ENCODE peak calls at places on chromosomes 4 and X, in four cellular contexts. One of them, this sample, is unnamed.

GRCh38 chrX:20205927-20206708 is 60.6 kb downstream of the RPS6KA3 start:
- DNase-seq in GM12878: no peak
- DNase-seq in K562: no peak
- DNase-seq in HepG2: no peak
- DNase-seq in this sample: no peak

GRCh38 chr4:119284876-119285611 is 36.9 kb downstream of the FABP2 start:
- DNase-seq in HepG2: no peak
- DNase-seq in K562: no peak
- DNase-seq in GM12878: no peak
- DNase-seq in this sample: no peak

GRCh38 chr4:30716671-30717207 is 3.4 kb upstream of the PCDH7 start:
- DNase-seq in K562: no peak
- DNase-seq in GM12878: no peak
- DNase-seq in HepG2: no peak
- DNase-seq in this sample: peak; percentile 57

GRCh38 chr4:73648478-73648877 is 28.2 kb upstream of the RASSF6 start:
- DNase-seq in GM12878: no peak
- DNase-seq in K562: no peak
- DNase-seq in HepG2: no peak
- DNase-seq in this sample: no peak

GRCh38 chr4:69224891-69225290 is 10.3 kb upstream of the UGT2B11 start:
- DNase-seq in GM12878: no peak
- DNase-seq in HepG2: no peak
- DNase-seq in K562: no peak
- DNase-seq in this sample: peak; percentile 8

GRCh38 chr4:56655627-56656345 is 25.3 kb downstream of the HOPX start:
- DNase-seq in GM12878: no peak
- DNase-seq in K562: no peak
- DNase-seq in HepG2: no peak
- DNase-seq in this sample: peak; percentile 33

GRCh38 chr4:67727124-67727850 is 26.3 kb upstream of the UBA6 start:
- DNase-seq in GM12878: no peak
- DNase-seq in K562: no peak
- DNase-seq in HepG2: no peak
- DNase-seq in this sample: peak; percentile 10

GRCh38 chr4:116925900-116926457 is 159.4 kb downstream of the TRAM1L1 start:
- DNase-seq in HepG2: no peak
- DNase-seq in K562: no peak
- DNase-seq in GM12878: no peak
- DNase-seq in this sample: peak; percentile 79

GRCh38 chr4:54098375-54098774 is 1.6 kb upstream of the GSX2 start:
- DNase-seq in GM12878: no peak
- DNase-seq in K562: no peak
- DNase-seq in HepG2: no peak
- DNase-seq in this sample: peak; percentile 34

GRCh38 chr4:54095110-54095800 is 4.7 kb upstream of the GSX2 start:
- DNase-seq in K562: no peak
- DNase-seq in GM12878: no peak
- DNase-seq in HepG2: no peak
- DNase-seq in this sample: peak; percentile 67

GRCh38 chr4:54096563-54096962 is 3.4 kb upstream of the GSX2 start:
- DNase-seq in GM12878: no peak
- DNase-seq in HepG2: no peak
- DNase-seq in K562: no peak
- DNase-seq in this sample: peak; percentile 78

GRCh38 chr4:54099287-54099958 is 540 bp upstream of the GSX2 start:
- DNase-seq in HepG2: no peak
- DNase-seq in K562: no peak
- DNase-seq in GM12878: no peak
- DNase-seq in this sample: peak; percentile 67

DNA sequence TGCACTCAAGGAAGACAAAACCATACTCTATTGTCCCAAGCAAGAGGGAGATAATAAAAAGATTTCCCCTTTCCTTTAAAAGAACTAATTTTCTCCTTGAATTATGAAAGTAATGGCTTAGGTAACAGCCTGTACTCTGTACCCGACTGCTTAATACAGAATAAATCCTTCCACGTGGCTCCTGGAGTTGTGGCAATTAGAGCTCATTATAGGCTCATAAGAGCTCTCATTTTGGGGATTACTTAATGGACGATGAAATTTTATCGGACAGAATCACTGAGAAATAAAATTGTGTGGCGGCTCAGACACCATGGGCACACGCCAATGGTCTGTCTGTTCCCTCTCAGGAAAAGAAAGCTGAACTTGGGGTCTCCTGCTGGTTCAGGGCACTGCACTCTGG is 2.8 kb upstream of the GSX2 start:
- DNase-seq in GM12878: no peak
- DNase-seq in HepG2: no peak
- DNase-seq in K562: no peak
- DNase-seq in this sample: no peak
- H3K4me1 ChIP-seq in GM12878: peaks cover under 1% of the 10 kb centered on the region
- H3K4me1 ChIP-seq in HepG2: peaks cover 42% of the 10 kb centered on the region
- H3K4me1 ChIP-seq in K562: no peaks in the 10 kb centered on the region
- H3K4me1 ChIP-seq in this sample: peaks cover 79% of the 10 kb centered on the region

DNA sequence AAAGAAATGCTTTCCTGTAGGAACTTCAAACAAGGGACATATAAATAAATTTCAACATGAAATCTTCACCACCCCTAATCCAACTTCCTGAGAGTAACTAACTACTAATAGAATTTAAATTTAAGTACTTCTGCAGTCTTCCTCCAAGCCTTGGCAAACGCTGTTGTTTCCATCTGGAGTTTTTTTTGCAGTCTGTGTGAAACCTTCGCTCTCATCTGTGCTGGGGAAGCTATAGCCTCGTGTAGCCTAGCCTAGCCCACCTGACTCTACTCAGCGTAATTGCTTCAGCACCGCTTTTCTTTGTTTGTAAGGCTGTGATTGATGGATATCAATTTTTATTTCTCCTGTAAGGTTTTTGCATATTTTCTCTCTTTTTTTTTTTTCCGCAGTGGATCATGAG is 30.9 kb downstream of the STOX2 start:
- DNase-seq in GM12878: no peak
- DNase-seq in HepG2: no peak
- DNase-seq in K562: no peak
- DNase-seq in this sample: peak; percentile 52
- H2AFZ ChIP-seq in GM12878: no peak overlapping the region
- H2AFZ ChIP-seq in HepG2: no peak overlapping the region
- H2AFZ ChIP-seq in K562: no peak overlapping the region
- H2AFZ ChIP-seq in this sample: no peak overlapping the region

GRCh38 chr4:3307891-3308575 is 15.2 kb downstream of the RGS12 start:
- DNase-seq in K562: no peak
- DNase-seq in HepG2: no peak
- DNase-seq in GM12878: no peak
- DNase-seq in this sample: no peak

GRCh38 chr4:3307486-3307885 is 14.7 kb downstream of the RGS12 start:
- DNase-seq in GM12878: no peak
- DNase-seq in K562: no peak
- DNase-seq in HepG2: no peak
- DNase-seq in this sample: no peak

GRCh38 chr4:3305610-3306371 is 13.0 kb downstream of the RGS12 start:
- DNase-seq in HepG2: no peak
- DNase-seq in K562: peak; percentile 41
- DNase-seq in GM12878: no peak
- DNase-seq in this sample: no peak

GRCh38 chr4:3306465-3306864 is 13.6 kb downstream of the RGS12 start:
- DNase-seq in HepG2: no peak
- DNase-seq in GM12878: no peak
- DNase-seq in K562: no peak
- DNase-seq in this sample: no peak

GRCh38 chr4:3307060-3307459 is 14.2 kb downstream of the RGS12 start:
- DNase-seq in HepG2: no peak
- DNase-seq in K562: no peak
- DNase-seq in GM12878: no peak
- DNase-seq in this sample: no peak
- TF ChIP-seq JUNB in HepG2: no peak
- TF ChIP-seq JUNB in K562: no peak
- TF ChIP-seq JUNB in GM12878: no peak
- TF ChIP-seq JUNB in this sample: no peak

GRCh38 chrX:13755254-13755653 is 20.7 kb downstream of the OFD1 start:
- DNase-seq in GM12878: no peak
- DNase-seq in K562: no peak
- DNase-seq in HepG2: no peak
- DNase-seq in this sample: no peak
- H3K4me1 ChIP-seq in GM12878: peaks cover 56% of the 10 kb centered on the region
- H3K4me1 ChIP-seq in K562: no peaks in the 10 kb centered on the region
- H3K4me1 ChIP-seq in HepG2: no peaks in the 10 kb centered on the region
- H3K4me1 ChIP-seq in this sample: peaks cover 8% of the 10 kb centered on the region

GRCh38 chr4:62487016-62487415 is 1286.9 kb downstream of the ADGRL3 start:
- DNase-seq in K562: no peak
- DNase-seq in GM12878: no peak
- DNase-seq in HepG2: no peak
- DNase-seq in this sample: no peak
- H2AFZ ChIP-seq in K562: no peak overlapping the region
- H2AFZ ChIP-seq in GM12878: no peak overlapping the region
- H2AFZ ChIP-seq in HepG2: no peak overlapping the region
- H2AFZ ChIP-seq in this sample: peak overlapping the region; percentile 23

GRCh38 chrX:22118161-22118830 is 86.2 kb downstream of the PHEX start:
- DNase-seq in GM12878: no peak
- DNase-seq in HepG2: no peak
- DNase-seq in K562: no peak
- DNase-seq in this sample: peak; percentile 17

GRCh38 chrX:22124098-22124497 is 92.0 kb downstream of the PHEX start:
- DNase-seq in K562: no peak
- DNase-seq in GM12878: no peak
- DNase-seq in HepG2: no peak
- DNase-seq in this sample: no peak

GRCh38 chrX:22121161-22121560 is 89.0 kb downstream of the PHEX start:
- DNase-seq in HepG2: no peak
- DNase-seq in K562: no peak
- DNase-seq in GM12878: no peak
- DNase-seq in this sample: no peak

GRCh38 chrX:22126311-22126710 is 94.2 kb downstream of the PHEX start:
- DNase-seq in GM12878: no peak
- DNase-seq in HepG2: no peak
- DNase-seq in K562: no peak
- DNase-seq in this sample: no peak

DNA sequence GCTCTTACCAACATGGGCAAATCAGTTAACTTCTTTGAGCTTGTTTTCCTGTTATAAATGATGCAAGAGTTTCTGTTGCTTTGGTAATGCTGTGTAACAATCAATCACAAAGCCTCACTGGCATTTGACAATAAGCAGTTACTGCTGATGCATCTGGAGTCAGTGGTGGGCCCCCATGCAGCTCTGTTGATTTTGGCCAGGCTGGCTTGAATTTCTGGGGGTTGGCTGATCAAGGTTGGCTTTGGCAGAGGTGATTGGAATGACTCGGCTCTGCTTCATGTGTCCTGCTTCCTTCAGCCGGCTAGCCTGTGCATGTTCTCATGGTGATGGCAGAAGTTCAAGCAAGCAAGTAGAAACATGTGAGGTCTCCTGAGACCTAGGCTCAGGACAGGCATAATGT is 90.4 kb downstream of the PHEX start:
- DNase-seq in HepG2: no peak
- DNase-seq in GM12878: no peak
- DNase-seq in K562: no peak
- DNase-seq in this sample: no peak
- TF ChIP-seq JUNB in HepG2: no peak
- TF ChIP-seq JUNB in GM12878: no peak
- TF ChIP-seq JUNB in K562: no peak
- TF ChIP-seq JUNB in this sample: no peak

DNA sequence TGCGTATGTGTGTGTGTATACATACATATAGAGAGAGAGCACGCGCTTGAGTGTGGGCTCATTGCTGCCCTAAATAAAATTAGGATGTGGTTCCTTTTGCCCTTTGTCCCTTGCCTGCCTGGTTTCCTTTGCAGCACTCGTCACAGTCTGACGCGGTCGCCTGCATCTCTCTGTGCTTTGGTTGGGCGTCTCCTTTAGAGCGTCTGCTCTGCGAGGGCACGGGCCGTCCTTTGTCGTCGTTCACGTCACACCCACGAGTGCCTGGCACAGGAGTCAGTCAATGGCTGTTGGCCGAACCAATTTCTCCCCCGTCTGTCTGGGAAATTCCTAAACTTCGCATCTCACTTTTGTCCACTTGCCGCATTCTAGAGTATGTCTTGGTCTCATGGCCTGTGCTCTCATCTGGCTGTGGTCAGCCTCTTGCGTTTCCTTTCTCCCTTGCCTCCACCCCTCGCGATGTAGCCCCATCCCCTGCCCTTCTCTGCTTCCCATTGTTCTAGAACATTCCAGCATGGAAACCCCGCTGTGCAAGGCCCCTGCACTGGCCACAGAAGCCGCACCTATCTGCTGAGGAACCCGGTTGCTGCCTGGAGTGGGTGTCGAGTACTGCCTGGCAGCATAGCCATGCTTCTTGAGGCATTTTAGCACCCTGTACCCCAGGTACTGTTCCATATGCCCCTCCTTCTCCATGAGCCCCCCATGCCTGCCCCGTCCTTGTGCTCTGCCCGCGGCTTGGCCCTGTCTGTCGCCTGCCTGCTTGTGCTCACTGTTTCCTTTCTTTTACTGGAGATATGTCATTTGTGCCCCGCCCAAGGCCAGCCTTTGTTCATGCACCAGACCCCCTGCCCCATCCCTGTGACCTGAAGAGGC is 8.0 kb downstream of the MAEA start:
- DNase-seq in HepG2: no peak
- DNase-seq in K562: no peak
- DNase-seq in GM12878: no peak
- DNase-seq in this sample: peak; percentile 65
- H3K4me1 ChIP-seq in HepG2: peaks cover 12% of the 10 kb centered on the region
- H3K4me1 ChIP-seq in K562: no peaks in the 10 kb centered on the region
- H3K4me1 ChIP-seq in GM12878: peaks cover 10% of the 10 kb centered on the region
- H3K4me1 ChIP-seq in this sample: peaks cover 11% of the 10 kb centered on the region

This sample was measured in GM23338.